ENCODE peak calls at places on chromosome 11, in four cellular contexts. V, Y, N and T are unnamed samples.

GRCh38 chr11:77202941-77203900 is 75.2 kb downstream of the MYO7A start:
- DNase-seq in V (no peak), N (no peak), Y (no peak), T (no peak)

GRCh38 chr11:77346906-77347603 is 45.6 kb upstream of the GDPD4 start:
- DNase-seq in Y (no peak), V (peak), N (peak), T (no peak)

GRCh38 chr11:120125005-120125404 is 12.9 kb downstream of the TRIM29 start:
- DNase-seq in V (peak), Y (no peak), N (peak), T (no peak)

GRCh38 chr11:8989411-8989810 is 14.4 kb downstream of the NRIP3 start:
- DNase-seq in Y (no peak), V (no peak), N (peak), T (no peak)

GRCh38 chr11:76236092-76237026 is 30.1 kb upstream of the WNT11 start:
- DNase-seq in Y (peak), N (peak), V (peak), T (no peak)

GRCh38 chr11:102981324-102981910 is 25.9 kb upstream of the MMP13 start:
- DNase-seq in V (no peak), Y (no peak), N (no peak), T (no peak)

GRCh38 chr11:121194731-121195596 is 93.9 kb downstream of the TECTA start:
- DNase-seq in Y (peak), N (peak), V (peak), T (peak)

GRCh38 chr11:79617561-79617960 is 176.7 kb upstream of the TENM4 start:
- DNase-seq in Y (no peak), V (no peak), N (peak), T (no peak)

GRCh38 chr11:70281114-70281729 is 10.7 kb downstream of the PPFIA1 start:
- DNase-seq in V (no peak), N (no peak), Y (no peak), T (no peak)